ENCODE peak calls at places on chromosomes 16 and 17, in six cellular contexts. One of them, this sample, is unnamed.

GRCh38 chr17:15777717-15778116 is 45.6 kb downstream of the TBC1D26 start:
- DNase-seq in cerebellar nuclear complex: no peak
- DNase-seq in OCI-LY7: no peak
- DNase-seq in activated T-cell treated with anti-CD3 and anti-CD28 coated beads for 1 hour: no peak
- DNase-seq in left cardiac atrium: no peak
- DNase-seq in C1 segment of cervical spinal cord: no peak
- DNase-seq in this sample: no peak

GRCh38 chr17:18136357-18136756 is 27.8 kb downstream of the MYO15A start:
- DNase-seq in cerebellar nuclear complex: no peak
- DNase-seq in OCI-LY7: no peak
- DNase-seq in activated T-cell treated with anti-CD3 and anti-CD28 coated beads for 1 hour: no peak
- DNase-seq in left cardiac atrium: no peak
- DNase-seq in C1 segment of cervical spinal cord: no peak
- DNase-seq in this sample: no peak

GRCh38 chr16:89146211-89147005 is 25.1 kb upstream of the CDH15 start:
- DNase-seq in cerebellar nuclear complex: no peak
- DNase-seq in OCI-LY7: no peak
- DNase-seq in activated T-cell treated with anti-CD3 and anti-CD28 coated beads for 1 hour: no peak
- DNase-seq in left cardiac atrium: no peak
- DNase-seq in C1 segment of cervical spinal cord: no peak
- DNase-seq in this sample: no peak

GRCh38 chr16:48546774-48547173 is 63.2 kb downstream of the N4BP1 start:
- DNase-seq in cerebellar nuclear complex: no peak
- DNase-seq in OCI-LY7: no peak
- DNase-seq in activated T-cell treated with anti-CD3 and anti-CD28 coated beads for 1 hour: no peak
- DNase-seq in left cardiac atrium: no peak
- DNase-seq in C1 segment of cervical spinal cord: no peak
- DNase-seq in this sample: no peak

GRCh38 chr16:30867747-30868146 is 26.1 kb downstream of the BCL7C start:
- DNase-seq in cerebellar nuclear complex: no peak
- DNase-seq in OCI-LY7: no peak
- DNase-seq in activated T-cell treated with anti-CD3 and anti-CD28 coated beads for 1 hour: no peak
- DNase-seq in left cardiac atrium: no peak
- DNase-seq in C1 segment of cervical spinal cord: no peak
- DNase-seq in this sample: no peak

GRCh38 chr16:873889-874288 is 73.4 kb upstream of the GNG13 start:
- DNase-seq in cerebellar nuclear complex: no peak
- DNase-seq in OCI-LY7: no peak
- DNase-seq in activated T-cell treated with anti-CD3 and anti-CD28 coated beads for 1 hour: no peak
- DNase-seq in left cardiac atrium: no peak
- DNase-seq in C1 segment of cervical spinal cord: no peak
- DNase-seq in this sample: no peak

GRCh38 chr16:69187387-69187890 is 475 bp downstream of the SNTB2 start:
- DNase-seq in cerebellar nuclear complex: no peak
- DNase-seq in OCI-LY7: peak; percentile 69
- DNase-seq in activated T-cell treated with anti-CD3 and anti-CD28 coated beads for 1 hour: peak; percentile 22
- DNase-seq in left cardiac atrium: peak; percentile 68
- DNase-seq in C1 segment of cervical spinal cord: peak; percentile 16
- DNase-seq in this sample: peak; percentile 70

GRCh38 chr16:49876716-49877129 is 20.8 kb upstream of the ZNF423 start:
- DNase-seq in cerebellar nuclear complex: no peak
- DNase-seq in OCI-LY7: no peak
- DNase-seq in activated T-cell treated with anti-CD3 and anti-CD28 coated beads for 1 hour: no peak
- DNase-seq in left cardiac atrium: peak; percentile 83
- DNase-seq in C1 segment of cervical spinal cord: no peak
- DNase-seq in this sample: peak; percentile 86

GRCh38 chr16:89922477-89922883 is 662 bp upstream of the TUBB3 start:
- DNase-seq in cerebellar nuclear complex: no peak
- DNase-seq in OCI-LY7: peak; percentile 60
- DNase-seq in activated T-cell treated with anti-CD3 and anti-CD28 coated beads for 1 hour: no peak
- DNase-seq in left cardiac atrium: peak; percentile 92
- DNase-seq in C1 segment of cervical spinal cord: no peak
- DNase-seq in this sample: peak; percentile 81

GRCh38 chr16:69397821-69398521 is 12.2 kb upstream of the TERF2 start:
- DNase-seq in cerebellar nuclear complex: no peak
- DNase-seq in OCI-LY7: peak; percentile 24
- DNase-seq in activated T-cell treated with anti-CD3 and anti-CD28 coated beads for 1 hour: no peak
- DNase-seq in left cardiac atrium: peak; percentile 35
- DNase-seq in C1 segment of cervical spinal cord: peak; percentile 19
- DNase-seq in this sample: no peak

GRCh38 chr17:44934745-44935105 is 12.8 kb downstream of the KIF18B start:
- DNase-seq in cerebellar nuclear complex: no peak
- DNase-seq in OCI-LY7: no peak
- DNase-seq in activated T-cell treated with anti-CD3 and anti-CD28 coated beads for 1 hour: no peak
- DNase-seq in left cardiac atrium: no peak
- DNase-seq in C1 segment of cervical spinal cord: no peak
- DNase-seq in this sample: no peak

GRCh38 chr17:44499722-44500121 is 3.5 kb downstream of the GPATCH8 start:
- DNase-seq in cerebellar nuclear complex: no peak
- DNase-seq in OCI-LY7: no peak
- DNase-seq in activated T-cell treated with anti-CD3 and anti-CD28 coated beads for 1 hour: no peak
- DNase-seq in left cardiac atrium: no peak
- DNase-seq in C1 segment of cervical spinal cord: no peak
- DNase-seq in this sample: no peak

GRCh38 chr17:76378548-76379274 is 5.7 kb upstream of the SPHK1 start:
- DNase-seq in cerebellar nuclear complex: no peak
- DNase-seq in OCI-LY7: no peak
- DNase-seq in activated T-cell treated with anti-CD3 and anti-CD28 coated beads for 1 hour: no peak
- DNase-seq in left cardiac atrium: no peak
- DNase-seq in C1 segment of cervical spinal cord: no peak
- DNase-seq in this sample: no peak

GRCh38 chr17:49738456-49739163 is 25.3 kb downstream of the FAM117A start:
- DNase-seq in cerebellar nuclear complex: peak; percentile 75
- DNase-seq in OCI-LY7: no peak
- DNase-seq in activated T-cell treated with anti-CD3 and anti-CD28 coated beads for 1 hour: no peak
- DNase-seq in left cardiac atrium: no peak
- DNase-seq in C1 segment of cervical spinal cord: no peak
- DNase-seq in this sample: no peak

GRCh38 chr16:14168146-14168545 is 97.0 kb downstream of the MRTFB start:
- DNase-seq in cerebellar nuclear complex: no peak
- DNase-seq in OCI-LY7: no peak
- DNase-seq in activated T-cell treated with anti-CD3 and anti-CD28 coated beads for 1 hour: no peak
- DNase-seq in left cardiac atrium: no peak
- DNase-seq in C1 segment of cervical spinal cord: no peak
- DNase-seq in this sample: no peak

GRCh38 chr17:64355536-64356303 is 34.9 kb downstream of the PECAM1 start:
- DNase-seq in cerebellar nuclear complex: no peak
- DNase-seq in OCI-LY7: no peak
- DNase-seq in activated T-cell treated with anti-CD3 and anti-CD28 coated beads for 1 hour: no peak
- DNase-seq in left cardiac atrium: peak; percentile 51
- DNase-seq in C1 segment of cervical spinal cord: no peak
- DNase-seq in this sample: no peak

GRCh38 chr17:36697907-36698526 is 96.6 kb downstream of the MRM1 start:
- DNase-seq in cerebellar nuclear complex: no peak
- DNase-seq in OCI-LY7: no peak
- DNase-seq in activated T-cell treated with anti-CD3 and anti-CD28 coated beads for 1 hour: no peak
- DNase-seq in left cardiac atrium: no peak
- DNase-seq in C1 segment of cervical spinal cord: no peak
- DNase-seq in this sample: no peak

GRCh38 chr16:24046442-24046841 is 209.7 kb upstream of the CACNG3 start:
- DNase-seq in cerebellar nuclear complex: no peak
- DNase-seq in OCI-LY7: no peak
- DNase-seq in activated T-cell treated with anti-CD3 and anti-CD28 coated beads for 1 hour: no peak
- DNase-seq in left cardiac atrium: no peak
- DNase-seq in C1 segment of cervical spinal cord: no peak
- DNase-seq in this sample: no peak

GRCh38 chr17:6914711-6915110 is 81.1 kb upstream of the ALOX12 start:
- DNase-seq in cerebellar nuclear complex: no peak
- DNase-seq in OCI-LY7: no peak
- DNase-seq in activated T-cell treated with anti-CD3 and anti-CD28 coated beads for 1 hour: no peak
- DNase-seq in left cardiac atrium: no peak
- DNase-seq in C1 segment of cervical spinal cord: no peak
- DNase-seq in this sample: no peak

GRCh38 chr17:69757794-69758430 is 317.1 kb upstream of the KCNJ16 start:
- DNase-seq in cerebellar nuclear complex: no peak
- DNase-seq in OCI-LY7: no peak
- DNase-seq in activated T-cell treated with anti-CD3 and anti-CD28 coated beads for 1 hour: no peak
- DNase-seq in left cardiac atrium: no peak
- DNase-seq in C1 segment of cervical spinal cord: no peak
- DNase-seq in this sample: no peak

GRCh38 chr17:19539040-19539399 is 5.4 kb downstream of the SLC47A1 start:
- DNase-seq in cerebellar nuclear complex: no peak
- DNase-seq in OCI-LY7: no peak
- DNase-seq in activated T-cell treated with anti-CD3 and anti-CD28 coated beads for 1 hour: no peak
- DNase-seq in left cardiac atrium: no peak
- DNase-seq in C1 segment of cervical spinal cord: no peak
- DNase-seq in this sample: no peak

GRCh38 chr17:61381537-61381936 is 18.1 kb upstream of the TBX2 start:
- DNase-seq in cerebellar nuclear complex: no peak
- DNase-seq in OCI-LY7: no peak
- DNase-seq in activated T-cell treated with anti-CD3 and anti-CD28 coated beads for 1 hour: no peak
- DNase-seq in left cardiac atrium: no peak
- DNase-seq in C1 segment of cervical spinal cord: no peak
- DNase-seq in this sample: no peak